ENCODE peak calls at places on chromosomes 13 and 19, in four cellular contexts. One of them, this sample, is unnamed.

GRCh38 chr13:20441879-20442278 is 83.8 kb downstream of the CRYL1 start:
- DNase-seq in stimulated activated CD4-positive, alpha-beta T cell treated with anti-CD3 and anti-CD28 coated beads, Interleukin-12 subunit alpha, Interleukin-12 subunit beta, amount 100 ng/mL, for 48 hours: no peak
- DNase-seq in brain microvascular endothelial cell: no peak
- DNase-seq in DND-41: no peak
- DNase-seq in this sample: no peak

GRCh38 chr19:20928371-20928770 is 5.3 kb downstream of the ZNF85 start:
- DNase-seq in brain microvascular endothelial cell: peak
- DNase-seq in stimulated activated CD4-positive, alpha-beta T cell treated with anti-CD3 and anti-CD28 coated beads, Interleukin-12 subunit alpha, Interleukin-12 subunit beta, amount 100 ng/mL, for 48 hours: no peak
- DNase-seq in DND-41: no peak
- DNase-seq in this sample: peak

GRCh38 chr13:58907347-58907746 is 1256.4 kb downstream of the DIAPH3 start:
- DNase-seq in brain microvascular endothelial cell: no peak
- DNase-seq in DND-41: no peak
- DNase-seq in stimulated activated CD4-positive, alpha-beta T cell treated with anti-CD3 and anti-CD28 coated beads, Interleukin-12 subunit alpha, Interleukin-12 subunit beta, amount 100 ng/mL, for 48 hours: no peak
- DNase-seq in this sample: no peak

GRCh38 chr13:98890186-98890585 is 87.7 kb downstream of the DOCK9 start:
- DNase-seq in brain microvascular endothelial cell: peak
- DNase-seq in DND-41: no peak
- DNase-seq in stimulated activated CD4-positive, alpha-beta T cell treated with anti-CD3 and anti-CD28 coated beads, Interleukin-12 subunit alpha, Interleukin-12 subunit beta, amount 100 ng/mL, for 48 hours: peak
- DNase-seq in this sample: peak

GRCh38 chr19:41879670-41880328 is 2.7 kb downstream of the CD79A start:
- DNase-seq in brain microvascular endothelial cell: no peak
- DNase-seq in DND-41: no peak
- DNase-seq in stimulated activated CD4-positive, alpha-beta T cell treated with anti-CD3 and anti-CD28 coated beads, Interleukin-12 subunit alpha, Interleukin-12 subunit beta, amount 100 ng/mL, for 48 hours: no peak
- DNase-seq in this sample: no peak

GRCh38 chr19:11164879-11165406 is 9.4 kb upstream of the SPC24 start:
- DNase-seq in DND-41: no peak
- DNase-seq in brain microvascular endothelial cell: no peak
- DNase-seq in stimulated activated CD4-positive, alpha-beta T cell treated with anti-CD3 and anti-CD28 coated beads, Interleukin-12 subunit alpha, Interleukin-12 subunit beta, amount 100 ng/mL, for 48 hours: no peak
- DNase-seq in this sample: no peak

GRCh38 chr13:108155185-108156106 is 59.9 kb downstream of the LIG4 start:
- DNase-seq in stimulated activated CD4-positive, alpha-beta T cell treated with anti-CD3 and anti-CD28 coated beads, Interleukin-12 subunit alpha, Interleukin-12 subunit beta, amount 100 ng/mL, for 48 hours: peak
- DNase-seq in brain microvascular endothelial cell: peak
- DNase-seq in DND-41: peak
- DNase-seq in this sample: peak

GRCh38 chr13:49319555-49320350 is 72.0 kb downstream of the CDADC1 start:
- DNase-seq in brain microvascular endothelial cell: no peak
- DNase-seq in DND-41: no peak
- DNase-seq in stimulated activated CD4-positive, alpha-beta T cell treated with anti-CD3 and anti-CD28 coated beads, Interleukin-12 subunit alpha, Interleukin-12 subunit beta, amount 100 ng/mL, for 48 hours: no peak
- DNase-seq in this sample: peak

GRCh38 chr19:17766543-17767131 is 15.4 kb downstream of the FCHO1 start:
- DNase-seq in DND-41: no peak
- DNase-seq in brain microvascular endothelial cell: peak
- DNase-seq in stimulated activated CD4-positive, alpha-beta T cell treated with anti-CD3 and anti-CD28 coated beads, Interleukin-12 subunit alpha, Interleukin-12 subunit beta, amount 100 ng/mL, for 48 hours: no peak
- DNase-seq in this sample: peak

GRCh38 chr13:106063591-106064308 is 471.7 kb downstream of the EFNB2 start:
- DNase-seq in stimulated activated CD4-positive, alpha-beta T cell treated with anti-CD3 and anti-CD28 coated beads, Interleukin-12 subunit alpha, Interleukin-12 subunit beta, amount 100 ng/mL, for 48 hours: no peak
- DNase-seq in brain microvascular endothelial cell: peak
- DNase-seq in DND-41: no peak
- DNase-seq in this sample: peak

GRCh38 chr13:51502206-51502651 is 49.4 kb upstream of the INTS6 start:
- DNase-seq in stimulated activated CD4-positive, alpha-beta T cell treated with anti-CD3 and anti-CD28 coated beads, Interleukin-12 subunit alpha, Interleukin-12 subunit beta, amount 100 ng/mL, for 48 hours: peak
- DNase-seq in DND-41: no peak
- DNase-seq in brain microvascular endothelial cell: no peak
- DNase-seq in this sample: peak

GRCh38 chr13:76331948-76332712 is 554.1 kb downstream of the KCTD12 start:
- DNase-seq in DND-41: no peak
- DNase-seq in stimulated activated CD4-positive, alpha-beta T cell treated with anti-CD3 and anti-CD28 coated beads, Interleukin-12 subunit alpha, Interleukin-12 subunit beta, amount 100 ng/mL, for 48 hours: no peak
- DNase-seq in brain microvascular endothelial cell: peak
- DNase-seq in this sample: no peak

GRCh38 chr19:57755031-57755430 is 8.4 kb downstream of the ZNF776 start:
- DNase-seq in brain microvascular endothelial cell: no peak
- DNase-seq in DND-41: no peak
- DNase-seq in stimulated activated CD4-positive, alpha-beta T cell treated with anti-CD3 and anti-CD28 coated beads, Interleukin-12 subunit alpha, Interleukin-12 subunit beta, amount 100 ng/mL, for 48 hours: no peak
- DNase-seq in this sample: no peak

GRCh38 chr19:30373593-30373992 is 1.4 kb downstream of the ZNF536 start:
- DNase-seq in DND-41: no peak
- DNase-seq in stimulated activated CD4-positive, alpha-beta T cell treated with anti-CD3 and anti-CD28 coated beads, Interleukin-12 subunit alpha, Interleukin-12 subunit beta, amount 100 ng/mL, for 48 hours: no peak
- DNase-seq in brain microvascular endothelial cell: no peak
- DNase-seq in this sample: no peak

GRCh38 chr13:32745509-32745908 is 159.3 kb downstream of the PDS5B start:
- DNase-seq in brain microvascular endothelial cell: no peak
- DNase-seq in DND-41: no peak
- DNase-seq in stimulated activated CD4-positive, alpha-beta T cell treated with anti-CD3 and anti-CD28 coated beads, Interleukin-12 subunit alpha, Interleukin-12 subunit beta, amount 100 ng/mL, for 48 hours: no peak
- DNase-seq in this sample: no peak

GRCh38 chr19:7779631-7780486 is 16.8 kb downstream of the CLEC4M start:
- DNase-seq in brain microvascular endothelial cell: no peak
- DNase-seq in DND-41: no peak
- DNase-seq in stimulated activated CD4-positive, alpha-beta T cell treated with anti-CD3 and anti-CD28 coated beads, Interleukin-12 subunit alpha, Interleukin-12 subunit beta, amount 100 ng/mL, for 48 hours: no peak
- DNase-seq in this sample: no peak

This sample was measured in HFFc6.